ENCODE peak calls at places on chromosome 13, in four cellular contexts. U is K562, S is HepG2, B is HCT116. E is an unnamed sample.
A peak's percentile ranks its signal among the peaks of the same experiment; 100 is the strongest.

GRCh38 chr13:110524484-110525254 is 36.9 kb downstream of the RAB20 start:
- DNase-seq in U (no peak), S (no peak), B (no peak), E (no peak)

GRCh38 chr13:35489050-35489449 is 12.6 kb upstream of the MAB21L1 start:
- DNase-seq in U (no peak), S (no peak), B (no peak), E (no peak)

GRCh38 chr13:81726037-81726726 is 1385.3 kb upstream of the SPRY2 start:
- DNase-seq in U (no peak), S (no peak), B (no peak), E (no peak)

GRCh38 chr13:48449656-48450055 is 36.7 kb upstream of the LPAR6 start:
- DNase-seq in U (no peak), S (no peak), B (no peak), E (no peak)

GRCh38 chr13:20721454-20722357 is 18.2 kb downstream of the IL17D start:
- DNase-seq in U (peak; percentile 30), S (no peak), B (no peak), E (no peak)

GRCh38 chr13:46831588-46832194 is 34.7 kb upstream of the ESD start:
- DNase-seq in U (peak; percentile 10), S (peak; percentile 22), B (peak; percentile 51), E (peak; percentile 32)

GRCh38 chr13:58919551-58919950 is 1244.2 kb downstream of the DIAPH3 start:
- DNase-seq in U (no peak), S (no peak), B (no peak), E (no peak)

GRCh38 chr13:59205501-59205900 is 958.2 kb downstream of the DIAPH3 start:
- DNase-seq in U (no peak), S (no peak), B (no peak), E (no peak)

GRCh38 chr13:43329702-43330101 is 306.3 kb downstream of the DNAJC15 start:
- DNase-seq in U (no peak), S (no peak), B (no peak), E (no peak)

GRCh38 chr13:75927183-75927582 is 291.1 kb downstream of the LMO7 start:
- DNase-seq in U (no peak), S (no peak), B (no peak), E (no peak)

GRCh38 chr13:108980237-108980636 is 350.8 kb downstream of the MYO16 start:
- DNase-seq in U (no peak), S (no peak), B (no peak), E (no peak)

GRCh38 chr13:112065521-112065866 is 1.5 kb upstream of the SOX1 start:
- DNase-seq in U (no peak), S (no peak), B (no peak), E (no peak)

GRCh38 chr13:112804374-112804773 is 114.5 kb downstream of the ATP11A start:
- DNase-seq in U (no peak), S (no peak), B (no peak), E (no peak)

GRCh38 chr13:22061806-22062391 is 391.0 kb downstream of the FGF9 start:
- DNase-seq in U (no peak), S (no peak), B (no peak), E (no peak)

GRCh38 chr13:70034280-70034679 is 73.3 kb upstream of the ATXN8OS start:
- DNase-seq in U (no peak), S (no peak), B (no peak), E (no peak)

GRCh38 chr13:51538626-51539179 is 45.6 kb upstream of the WDFY2 start:
- DNase-seq in U (no peak), S (no peak), B (no peak), E (no peak)

GRCh38 chr13:105627270-105627669 is 908.2 kb downstream of the EFNB2 start:
- DNase-seq in U (no peak), S (no peak), B (no peak), E (no peak)

GRCh38 chr13:105634059-105634458 is 901.4 kb downstream of the EFNB2 start:
- DNase-seq in U (no peak), S (no peak), B (no peak), E (no peak)

GRCh38 chr13:105630411-105630810 is 905.1 kb downstream of the EFNB2 start:
- DNase-seq in U (no peak), S (no peak), B (no peak), E (no peak)
- H3K4me1 ChIP-seq in U (no peaks in the 10 kb centered on the region), S (no peaks in the 10 kb centered on the region), B (no peaks in the 10 kb centered on the region), E (no peaks in the 10 kb centered on the region)

GRCh38 chr13:41470187-41470586 is 12.8 kb downstream of the RGCC start:
- DNase-seq in U (no peak), S (no peak), B (no peak), E (no peak)

GRCh38 chr13:41465215-41465907 is 8.0 kb downstream of the RGCC start:
- DNase-seq in U (peak; percentile 29), S (no peak), B (no peak), E (no peak)

GRCh38 chr13:41465965-41466364 is 8.6 kb downstream of the RGCC start:
- DNase-seq in U (no peak), S (no peak), B (no peak), E (no peak)

GRCh38 chr13:41468631-41469030 is 11.3 kb downstream of the RGCC start:
- DNase-seq in U (no peak), S (no peak), B (no peak), E (no peak)

GRCh38 chr13:41467546-41467945 is 10.2 kb downstream of the RGCC start:
- DNase-seq in U (no peak), S (no peak), B (no peak), E (no peak)
- TF ChIP-seq CTCF in U (no peak), S (no peak), B (no peak), E (no peak)

GRCh38 chr13:18947376-18947977 is 234.1 kb downstream of the TUBA3C start:
- DNase-seq in U (no peak), S (no peak), B (no peak), E (no peak)

GRCh38 chr13:18948012-18948663 is 233.5 kb downstream of the TUBA3C start:
- DNase-seq in U (no peak), S (no peak), B (no peak), E (no peak)

GRCh38 chr13:18949489-18949761 is 232.2 kb downstream of the TUBA3C start:
- DNase-seq in U (no peak), S (no peak), B (no peak), E (no peak)

GRCh38 chr13:18949970-18950369 is 231.7 kb downstream of the TUBA3C start:
- DNase-seq in U (no peak), S (no peak), B (no peak), E (no peak)

DNA sequence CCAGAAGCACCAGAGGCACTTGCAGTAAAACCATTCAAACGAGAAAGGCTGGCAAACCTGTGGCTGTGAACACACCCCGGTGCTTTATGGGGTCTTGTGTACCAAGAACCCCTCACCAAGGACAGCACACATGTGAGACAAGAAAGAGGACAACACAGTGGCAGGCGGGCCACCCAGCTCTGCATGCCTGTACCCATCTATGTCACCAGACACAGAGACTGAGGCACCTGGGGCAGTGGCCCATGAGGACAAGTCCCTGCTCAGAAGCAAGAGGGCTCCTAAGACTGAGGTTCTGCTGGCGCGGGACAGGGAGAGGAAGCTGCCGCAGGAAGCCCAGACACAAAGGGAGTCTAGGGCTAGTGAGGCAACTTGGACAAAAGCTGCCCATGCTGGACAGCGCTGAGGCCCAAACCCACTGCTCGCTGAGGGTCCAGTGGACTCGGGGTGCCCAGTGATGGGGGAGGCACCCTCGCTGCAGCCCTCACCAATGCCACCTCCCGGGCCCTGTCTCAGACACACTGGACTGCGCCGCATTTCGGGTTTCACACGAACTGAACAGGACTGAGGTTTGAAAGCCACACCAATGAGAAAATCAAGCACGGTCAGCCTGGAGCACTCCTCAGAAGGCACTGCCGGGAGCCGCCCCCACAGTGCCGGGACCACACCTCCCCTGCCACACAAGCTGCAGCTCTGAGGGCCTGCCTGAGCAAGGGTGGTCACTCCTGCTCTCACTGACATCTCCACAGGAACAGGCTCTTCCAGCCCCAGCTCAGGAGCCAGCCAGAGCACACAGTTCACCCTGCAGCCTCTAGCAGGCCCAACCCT is 232.7 kb downstream of the TUBA3C start:
- DNase-seq in U (no peak), S (no peak), B (no peak), E (no peak)
- TF ChIP-seq TCF7L2 in U (no peak), S (no peak), B (no peak), E (no peak)

GRCh38 chr13:97231118-97231831 is 9.1 kb downstream of the MBNL2 start:
- DNase-seq in U (no peak), S (no peak), B (no peak), E (no peak)

GRCh38 chr13:97228850-97229521 is 6.9 kb downstream of the MBNL2 start:
- DNase-seq in U (no peak), S (no peak), B (no peak), E (no peak)

GRCh38 chr13:97231832-97232201 is 9.7 kb downstream of the MBNL2 start:
- DNase-seq in U (no peak), S (no peak), B (no peak), E (no peak)

GRCh38 chr13:97226788-97227627 is 4.9 kb downstream of the MBNL2 start:
- DNase-seq in U (peak; percentile 62), S (no peak), B (no peak), E (no peak)

DNA sequence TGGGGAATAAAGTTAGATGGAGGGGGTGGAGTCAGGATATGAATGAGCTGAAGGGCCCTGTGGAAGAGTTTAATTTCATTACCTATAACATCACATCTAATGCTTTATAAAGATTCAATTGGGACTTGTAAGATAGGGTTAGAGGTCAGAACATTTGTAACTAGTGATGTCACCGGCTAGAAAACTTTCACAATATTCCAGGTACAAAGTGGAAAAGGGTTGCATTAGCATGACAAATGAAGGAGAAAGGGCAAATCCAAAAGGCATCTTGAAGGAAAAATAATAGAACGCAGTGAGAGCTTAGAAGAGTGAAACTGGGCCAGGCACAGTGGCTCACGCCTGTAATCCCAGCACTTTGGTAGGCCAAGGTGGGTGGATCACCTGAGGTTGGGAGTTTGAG is 7.6 kb downstream of the MBNL2 start:
- DNase-seq in U (no peak), S (no peak), B (no peak), E (no peak)
- H3K4me1 ChIP-seq in U (no peaks in the 10 kb centered on the region), S (peaks cover 85% of the 10 kb centered on the region), B (peaks cover 10% of the 10 kb centered on the region), E (peaks cover 80% of the 10 kb centered on the region)

DNA sequence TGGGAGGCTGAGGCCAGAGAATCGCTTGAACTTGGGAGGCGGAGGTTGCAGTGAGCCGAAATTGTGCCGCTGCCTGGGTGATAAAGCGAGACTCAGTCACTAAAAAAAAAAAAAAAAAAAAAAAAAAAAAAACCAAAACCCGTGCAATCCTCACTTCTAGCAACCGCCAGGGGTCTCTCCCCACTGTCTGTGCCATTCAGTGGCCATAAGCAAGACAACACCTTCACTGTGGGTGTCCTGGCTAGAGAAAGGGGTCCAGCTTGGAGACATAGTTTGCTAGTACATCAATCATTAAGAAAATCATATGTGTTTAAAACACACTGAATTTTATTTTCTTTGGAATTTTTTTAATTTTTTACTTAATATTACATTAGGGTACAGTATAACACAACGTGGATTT is 68.2 kb downstream of the RASL11A start:
- DNase-seq in U (peak; percentile 31), S (peak; percentile 40), B (peak; percentile 36), E (no peak)
- TF ChIP-seq CTCF in U (no peak), S (no peak), B (peak; percentile 46), E (no peak)

DNA sequence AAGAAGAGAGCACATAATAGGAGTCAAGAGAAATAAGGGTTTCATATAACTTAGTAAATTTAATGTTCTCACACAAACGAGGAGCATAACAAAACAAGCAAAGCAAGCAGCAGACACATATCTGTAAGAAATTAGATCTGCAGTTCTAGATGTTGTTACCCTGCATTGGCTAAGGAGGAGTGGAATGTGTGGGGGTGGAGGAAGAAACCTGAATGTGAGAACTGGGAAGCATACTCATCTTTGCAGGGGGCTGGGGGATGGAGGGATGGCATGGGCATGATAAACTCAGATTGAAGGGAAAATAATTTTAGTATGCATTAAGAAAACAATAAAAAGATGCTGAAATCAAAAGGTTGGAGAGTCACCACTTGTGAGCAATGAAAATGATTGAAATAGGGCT is 255.0 kb downstream of the LIG4 start:
- DNase-seq in U (no peak), S (no peak), B (no peak), E (no peak)
- TF ChIP-seq TCF7L2 in U (no peak), S (no peak), B (no peak), E (no peak)

GRCh38 chr13:99003851-99004471 is 26.1 kb upstream of the DOCK9 start:
- DNase-seq in U (no peak), S (no peak), B (no peak), E (no peak)
- H3K4me1 ChIP-seq in U (peaks cover 5% of the 10 kb centered on the region), S (no peaks in the 10 kb centered on the region), B (peaks cover 2% of the 10 kb centered on the region), E (peaks cover 4% of the 10 kb centered on the region)